ENCODE peak calls at places on chromosome 13, in five cellular contexts. Z is effector memory CD4-positive, alpha-beta T cell; Q is cardiac fibroblast; G is hepatocyte; K is spleen. W is an unnamed sample.

GRCh38 chr13:71864094-71864980 is 2.7 kb downstream of the DACH1 start:
- DNase-seq in Q (peak), Z (no peak), G (peak), K (peak), W (no peak)

GRCh38 chr13:40191186-40191980 is 475.1 kb downstream of the FOXO1 start:
- DNase-seq in K (no peak), Z (no peak), G (peak), Q (peak), W (no peak)

GRCh38 chr13:72986197-72986596 is 72.6 kb upstream of the KLF5 start:
- DNase-seq in K (no peak), Q (no peak), Z (no peak), G (no peak), W (no peak)

GRCh38 chr13:98285852-98286594 is 109.0 kb upstream of the RNF113B start:
- DNase-seq in Z (no peak), G (no peak), K (no peak), Q (no peak), W (no peak)

GRCh38 chr13:76385606-76386005 is 500.6 kb downstream of the KCTD12 start:
- DNase-seq in Z (no peak), G (no peak), Q (no peak), K (no peak), W (no peak)

GRCh38 chr13:110528911-110529310 is 32.6 kb downstream of the RAB20 start:
- DNase-seq in G (no peak), K (no peak), Q (no peak), Z (no peak), W (no peak)

GRCh38 chr13:107144432-107144831 is 576.5 kb upstream of the ARGLU1 start:
- DNase-seq in K (no peak), Q (peak), Z (no peak), G (no peak), W (no peak)

GRCh38 chr13:58773280-58773859 is 1141.8 kb downstream of the PCDH17 start:
- DNase-seq in K (peak), Z (no peak), Q (no peak), G (no peak), W (no peak)

GRCh38 chr13:48403151-48403631 is 9.7 kb downstream of the LPAR6 start:
- DNase-seq in Z (no peak), G (no peak), K (no peak), Q (peak), W (no peak)

GRCh38 chr13:74930402-74931165 is 551.4 kb downstream of the TBC1D4 start:
- DNase-seq in G (no peak), Z (no peak), K (no peak), Q (peak), W (peak)

GRCh38 chr13:25494708-25495411 is 123.1 kb downstream of the ATP8A2 start:
- DNase-seq in Z (no peak), Q (no peak), K (no peak), G (no peak), W (no peak)

GRCh38 chr13:112445411-112446271 is 69.5 kb downstream of the SPACA7 start:
- DNase-seq in Q (no peak), K (peak), Z (no peak), G (no peak), W (no peak)

GRCh38 chr13:44305845-44306244 is 67.8 kb upstream of the SERP2 start:
- DNase-seq in K (no peak), Z (no peak), G (no peak), Q (peak), W (no peak)

GRCh38 chr13:44307844-44308243 is 65.8 kb upstream of the SERP2 start:
- DNase-seq in G (no peak), K (no peak), Z (no peak), Q (no peak), W (no peak)

GRCh38 chr13:44305216-44305615 is 68.4 kb upstream of the SERP2 start:
- DNase-seq in Z (no peak), Q (no peak), G (no peak), K (no peak), W (no peak)

GRCh38 chr13:44307255-44307654 is 66.4 kb upstream of the SERP2 start:
- DNase-seq in Z (no peak), K (no peak), G (no peak), Q (no peak), W (no peak)

GRCh38 chr13:44306401-44307192 is 67.0 kb upstream of the SERP2 start:
- DNase-seq in Z (no peak), G (peak), K (no peak), Q (peak), W (peak)
- H3K4me3 ChIP-seq in Z (no peak), G (no peak), K (no peak), Q (no peak), W (no peak)

GRCh38 chr13:30113531-30113930 is 193.8 kb downstream of the KATNAL1 start:
- DNase-seq in Z (no peak), K (no peak), Q (no peak), G (no peak), W (no peak)

GRCh38 chr13:30114586-30115256 is 192.6 kb downstream of the KATNAL1 start:
- DNase-seq in G (peak), Z (peak), Q (peak), K (peak), W (no peak)

GRCh38 chr13:30113983-30114491 is 193.3 kb downstream of the KATNAL1 start:
- DNase-seq in G (peak), Q (no peak), K (no peak), Z (no peak), W (no peak)

GRCh38 chr13:30111810-30112209 is 195.5 kb downstream of the KATNAL1 start:
- DNase-seq in Q (no peak), G (no peak), K (no peak), Z (no peak), W (no peak)

GRCh38 chr13:30112602-30113435 is 194.5 kb downstream of the KATNAL1 start:
- DNase-seq in K (peak), G (peak), Q (peak), Z (peak), W (no peak)
- H3K4me3 ChIP-seq in K (peak), G (no peak), Q (no peak), Z (no peak), W (peak)

DNA sequence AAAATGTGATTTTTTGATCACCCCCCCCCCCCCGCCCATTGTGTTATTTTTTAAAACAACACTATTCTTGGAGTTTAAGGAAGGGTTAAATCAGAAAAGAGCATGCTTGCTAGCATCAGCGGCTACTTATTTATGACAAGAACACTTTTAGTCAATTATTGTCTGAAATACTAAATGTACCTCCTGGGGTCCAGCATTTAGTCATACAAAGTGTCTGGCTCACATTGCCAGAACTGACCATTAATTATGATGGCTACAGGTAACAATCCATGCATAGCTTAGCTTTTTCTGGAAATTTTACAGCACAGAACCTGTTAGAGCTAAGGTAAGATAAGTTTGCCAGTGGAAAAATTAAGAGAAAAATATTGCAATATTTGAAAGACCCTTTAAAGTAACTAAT is 90.1 kb downstream of the PCDH9 start:
- DNase-seq in K (no peak), Z (no peak), G (no peak), Q (no peak), W (peak)
- H3K4me3 ChIP-seq in K (no peak), Z (no peak), G (no peak), Q (no peak), W (no peak)

DNA sequence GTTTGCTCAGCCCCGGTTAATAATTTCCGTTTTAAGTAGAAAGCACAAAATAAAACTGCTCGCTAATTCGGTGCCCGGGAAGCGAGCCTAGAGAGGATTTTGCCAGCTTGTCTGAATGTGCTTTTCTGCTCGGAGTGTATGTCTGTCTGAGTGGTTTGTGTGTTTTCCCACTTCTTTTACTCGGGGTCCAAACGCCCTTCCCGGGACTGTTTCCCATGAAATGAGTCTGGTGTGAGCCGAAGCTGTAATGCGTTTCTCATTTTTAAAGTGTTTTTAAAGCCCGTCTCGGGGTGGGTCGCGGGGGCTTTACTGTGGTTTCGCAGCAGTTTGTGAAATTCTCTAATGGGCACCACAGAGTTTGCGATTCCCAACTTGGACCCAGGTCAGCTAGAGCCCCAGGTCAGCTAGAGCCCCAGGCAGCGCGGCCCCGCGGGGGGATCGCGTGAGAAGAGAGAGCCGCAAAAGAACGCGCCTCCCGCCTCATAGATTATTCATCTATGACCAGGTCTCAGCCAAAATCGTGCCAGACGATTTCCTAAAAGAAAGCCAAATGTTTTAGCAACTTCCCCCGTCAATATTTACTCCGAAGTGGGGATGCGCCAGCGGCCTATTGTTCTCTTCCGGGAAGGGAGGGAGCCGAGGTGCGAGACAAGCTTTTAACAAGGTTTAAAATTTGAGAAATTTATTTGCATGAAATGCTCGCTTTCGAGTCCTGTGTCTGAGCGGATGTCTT is 2.0 kb downstream of the ZIC2 start:
- DNase-seq in Z (no peak), K (no peak), G (peak), Q (no peak), W (no peak)
- H3K4me3 ChIP-seq in Z (no peak), K (no peak), G (no peak), Q (no peak), W (no peak)

GRCh38 chr13:24273926-24274325 is 35.5 kb upstream of the C1QTNF9 start:
- DNase-seq in G (no peak), K (no peak), Q (no peak), Z (no peak), W (no peak)

GRCh38 chr13:24271611-24272451 is 37.5 kb upstream of the C1QTNF9 start:
- DNase-seq in G (peak), K (peak), Q (peak), Z (peak), W (no peak)

GRCh38 chr13:24274452-24274971 is 34.9 kb upstream of the C1QTNF9 start:
- DNase-seq in K (peak), G (no peak), Z (peak), Q (peak), W (no peak)

GRCh38 chr13:24271231-24271610 is 38.2 kb upstream of the C1QTNF9 start:
- DNase-seq in K (no peak), Q (no peak), Z (no peak), G (no peak), W (no peak)

GRCh38 chr13:24272452-24273161 is 36.8 kb upstream of the C1QTNF9 start:
- DNase-seq in Z (no peak), K (peak), Q (no peak), G (no peak), W (no peak)
- H3K4me3 ChIP-seq in Z (peak), K (peak), Q (no peak), G (no peak), W (peak)

GRCh38 chr13:64041296-64041695 is 2625.6 kb upstream of the PCDH20 start:
- DNase-seq in Q (peak), Z (no peak), K (no peak), G (no peak), W (no peak)
- H3K4me3 ChIP-seq in Q (no peak), Z (no peak), K (no peak), G (no peak), W (no peak)

GRCh38 chr13:35389535-35389934 is 87.0 kb downstream of the MAB21L1 start:
- DNase-seq in G (no peak), Q (no peak), K (no peak), Z (no peak), W (no peak)

GRCh38 chr13:35393886-35394285 is 82.6 kb downstream of the MAB21L1 start:
- DNase-seq in K (no peak), Q (no peak), G (no peak), Z (no peak), W (no peak)

GRCh38 chr13:35392768-35393167 is 83.7 kb downstream of the MAB21L1 start:
- DNase-seq in Q (no peak), Z (no peak), K (no peak), G (no peak), W (no peak)

GRCh38 chr13:35388456-35388855 is 88.0 kb downstream of the MAB21L1 start:
- DNase-seq in Q (peak), K (no peak), Z (no peak), G (no peak), W (no peak)

GRCh38 chr13:35388979-35389378 is 87.5 kb downstream of the MAB21L1 start:
- DNase-seq in Z (no peak), G (no peak), K (no peak), Q (peak), W (no peak)
- H3K4me3 ChIP-seq in Z (no peak), G (no peak), K (peak), Q (no peak), W (no peak)

W was measured in epithelial cell of proximal tubule.